ENCODE peak calls at places on chromosomes 7 and 10, in nine cellular contexts. One of them, this sample, is unnamed.

GRCh38 chr10:49164587-49165188 is 23.5 kb downstream of the TMEM273 start:
- DNase-seq in heart right ventricle: no peak
- DNase-seq in kidney epithelial cell: no peak
- DNase-seq in spleen: peak; percentile 80
- DNase-seq in AG09309: no peak
- DNase-seq in cardiac fibroblast: peak; percentile 46
- DNase-seq in thoracic aorta: no peak
- DNase-seq in body of pancreas: peak; percentile 42
- DNase-seq in IMR-90: peak; percentile 35
- DNase-seq in this sample: peak; percentile 43

GRCh38 chr7:35762781-35763180 is 38.1 kb upstream of the SEPTIN7 start:
- DNase-seq in heart right ventricle: no peak
- DNase-seq in kidney epithelial cell: no peak
- DNase-seq in spleen: no peak
- DNase-seq in AG09309: no peak
- DNase-seq in cardiac fibroblast: no peak
- DNase-seq in thoracic aorta: no peak
- DNase-seq in body of pancreas: no peak
- DNase-seq in IMR-90: peak; percentile 26
- DNase-seq in this sample: peak; percentile 89

GRCh38 chr10:34290412-34291082 is 524.5 kb downstream of the PARD3 start:
- DNase-seq in heart right ventricle: no peak
- DNase-seq in kidney epithelial cell: no peak
- DNase-seq in spleen: no peak
- DNase-seq in AG09309: no peak
- DNase-seq in cardiac fibroblast: peak; percentile 95
- DNase-seq in thoracic aorta: peak; percentile 26
- DNase-seq in body of pancreas: peak; percentile 65
- DNase-seq in IMR-90: peak; percentile 87
- DNase-seq in this sample: peak; percentile 96

GRCh38 chr10:124063736-124064135 is 29.7 kb downstream of the CHST15 start:
- DNase-seq in heart right ventricle: no peak
- DNase-seq in kidney epithelial cell: no peak
- DNase-seq in spleen: no peak
- DNase-seq in AG09309: peak; percentile 75
- DNase-seq in cardiac fibroblast: peak; percentile 62
- DNase-seq in thoracic aorta: no peak
- DNase-seq in body of pancreas: peak; percentile 48
- DNase-seq in IMR-90: peak; percentile 5
- DNase-seq in this sample: peak; percentile 88

GRCh38 chr7:142838461-142839213 is 16.2 kb upstream of the EPHB6 start:
- DNase-seq in heart right ventricle: no peak
- DNase-seq in kidney epithelial cell: no peak
- DNase-seq in spleen: no peak
- DNase-seq in AG09309: no peak
- DNase-seq in cardiac fibroblast: peak; percentile 60
- DNase-seq in thoracic aorta: no peak
- DNase-seq in body of pancreas: no peak
- DNase-seq in IMR-90: no peak
- DNase-seq in this sample: peak; percentile 11

GRCh38 chr7:47725031-47725780 is 143.3 kb upstream of the TNS3 start:
- DNase-seq in heart right ventricle: no peak
- DNase-seq in kidney epithelial cell: peak; percentile 89
- DNase-seq in spleen: no peak
- DNase-seq in AG09309: no peak
- DNase-seq in cardiac fibroblast: peak; percentile 17
- DNase-seq in thoracic aorta: no peak
- DNase-seq in body of pancreas: peak; percentile 13
- DNase-seq in IMR-90: peak; percentile 22
- DNase-seq in this sample: no peak

GRCh38 chr10:102605712-102606111 is 38.6 kb upstream of the TRIM8 start:
- DNase-seq in heart right ventricle: no peak
- DNase-seq in kidney epithelial cell: no peak
- DNase-seq in spleen: no peak
- DNase-seq in AG09309: no peak
- DNase-seq in cardiac fibroblast: no peak
- DNase-seq in thoracic aorta: no peak
- DNase-seq in body of pancreas: no peak
- DNase-seq in IMR-90: no peak
- DNase-seq in this sample: peak; percentile 30

GRCh38 chr7:46239856-46240255 is 318.8 kb upstream of the IGFBP3 start:
- DNase-seq in heart right ventricle: no peak
- DNase-seq in kidney epithelial cell: no peak
- DNase-seq in spleen: no peak
- DNase-seq in AG09309: no peak
- DNase-seq in cardiac fibroblast: peak; percentile 45
- DNase-seq in thoracic aorta: no peak
- DNase-seq in body of pancreas: no peak
- DNase-seq in IMR-90: peak; percentile 70
- DNase-seq in this sample: no peak

GRCh38 chr7:101882595-101883564 is 65.5 kb downstream of the CUX1 start:
- DNase-seq in heart right ventricle: peak; percentile 68
- DNase-seq in kidney epithelial cell: peak; percentile 98
- DNase-seq in spleen: no peak
- DNase-seq in AG09309: peak; percentile 99
- DNase-seq in cardiac fibroblast: peak; percentile 100
- DNase-seq in thoracic aorta: peak; percentile 90
- DNase-seq in body of pancreas: peak; percentile 95
- DNase-seq in IMR-90: peak; percentile 100
- DNase-seq in this sample: peak; percentile 100

GRCh38 chr10:119205926-119206602 is 1.3 kb upstream of the GRK5 start:
- DNase-seq in heart right ventricle: peak; percentile 80
- DNase-seq in kidney epithelial cell: no peak
- DNase-seq in spleen: peak; percentile 93
- DNase-seq in AG09309: no peak
- DNase-seq in cardiac fibroblast: no peak
- DNase-seq in thoracic aorta: peak; percentile 36
- DNase-seq in body of pancreas: peak; percentile 66
- DNase-seq in IMR-90: no peak
- DNase-seq in this sample: no peak

GRCh38 chr7:134625571-134625970 is 21.1 kb upstream of the BPGM start:
- DNase-seq in heart right ventricle: no peak
- DNase-seq in kidney epithelial cell: no peak
- DNase-seq in spleen: no peak
- DNase-seq in AG09309: no peak
- DNase-seq in cardiac fibroblast: peak; percentile 93
- DNase-seq in thoracic aorta: no peak
- DNase-seq in body of pancreas: no peak
- DNase-seq in IMR-90: peak; percentile 93
- DNase-seq in this sample: peak; percentile 84

GRCh38 chr10:42984761-42985325 is 92.0 kb upstream of the RET start:
- DNase-seq in heart right ventricle: no peak
- DNase-seq in kidney epithelial cell: no peak
- DNase-seq in spleen: peak; percentile 64
- DNase-seq in AG09309: no peak
- DNase-seq in cardiac fibroblast: no peak
- DNase-seq in thoracic aorta: no peak
- DNase-seq in body of pancreas: no peak
- DNase-seq in IMR-90: no peak
- DNase-seq in this sample: no peak

GRCh38 chr7:40542982-40543741 is 408.4 kb downstream of the SUGCT start:
- DNase-seq in heart right ventricle: no peak
- DNase-seq in kidney epithelial cell: no peak
- DNase-seq in spleen: no peak
- DNase-seq in AG09309: no peak
- DNase-seq in cardiac fibroblast: no peak
- DNase-seq in thoracic aorta: no peak
- DNase-seq in body of pancreas: no peak
- DNase-seq in IMR-90: peak; percentile 17
- DNase-seq in this sample: peak; percentile 70

GRCh38 chr10:77474386-77474785 is 163.2 kb downstream of the KCNMA1 start:
- DNase-seq in heart right ventricle: no peak
- DNase-seq in kidney epithelial cell: no peak
- DNase-seq in spleen: no peak
- DNase-seq in AG09309: no peak
- DNase-seq in cardiac fibroblast: no peak
- DNase-seq in thoracic aorta: no peak
- DNase-seq in body of pancreas: no peak
- DNase-seq in IMR-90: no peak
- DNase-seq in this sample: no peak

GRCh38 chr10:119198438-119198837 is 8.9 kb upstream of the GRK5 start:
- DNase-seq in heart right ventricle: no peak
- DNase-seq in kidney epithelial cell: no peak
- DNase-seq in spleen: no peak
- DNase-seq in AG09309: no peak
- DNase-seq in cardiac fibroblast: peak; percentile 36
- DNase-seq in thoracic aorta: no peak
- DNase-seq in body of pancreas: peak; percentile 36
- DNase-seq in IMR-90: no peak
- DNase-seq in this sample: peak; percentile 48

GRCh38 chr7:73572767-73573186 is 5.6 kb downstream of the TBL2 start:
- DNase-seq in heart right ventricle: no peak
- DNase-seq in kidney epithelial cell: no peak
- DNase-seq in spleen: peak; percentile 49
- DNase-seq in AG09309: no peak
- DNase-seq in cardiac fibroblast: no peak
- DNase-seq in thoracic aorta: no peak
- DNase-seq in body of pancreas: no peak
- DNase-seq in IMR-90: no peak
- DNase-seq in this sample: no peak

GRCh38 chr7:30750574-30751256 is 1.2 kb upstream of the INMT start:
- DNase-seq in heart right ventricle: peak; percentile 83
- DNase-seq in kidney epithelial cell: no peak
- DNase-seq in spleen: no peak
- DNase-seq in AG09309: peak; percentile 84
- DNase-seq in cardiac fibroblast: peak; percentile 82
- DNase-seq in thoracic aorta: no peak
- DNase-seq in body of pancreas: peak; percentile 56
- DNase-seq in IMR-90: peak; percentile 92
- DNase-seq in this sample: peak; percentile 94

GRCh38 chr10:21055339-21056135 is 158.4 kb upstream of the NEBL start:
- DNase-seq in heart right ventricle: no peak
- DNase-seq in kidney epithelial cell: no peak
- DNase-seq in spleen: no peak
- DNase-seq in AG09309: no peak
- DNase-seq in cardiac fibroblast: no peak
- DNase-seq in thoracic aorta: no peak
- DNase-seq in body of pancreas: no peak
- DNase-seq in IMR-90: no peak
- DNase-seq in this sample: no peak

GRCh38 chr7:158805414-158805813 is 23.9 kb downstream of the ESYT2 start:
- DNase-seq in heart right ventricle: no peak
- DNase-seq in kidney epithelial cell: no peak
- DNase-seq in spleen: no peak
- DNase-seq in AG09309: no peak
- DNase-seq in cardiac fibroblast: no peak
- DNase-seq in thoracic aorta: no peak
- DNase-seq in body of pancreas: no peak
- DNase-seq in IMR-90: no peak
- DNase-seq in this sample: no peak

GRCh38 chr7:100823140-100823525 is 4.2 kb downstream of the EPHB4 start:
- DNase-seq in heart right ventricle: no peak
- DNase-seq in kidney epithelial cell: no peak
- DNase-seq in spleen: no peak
- DNase-seq in AG09309: no peak
- DNase-seq in cardiac fibroblast: no peak
- DNase-seq in thoracic aorta: no peak
- DNase-seq in body of pancreas: no peak
- DNase-seq in IMR-90: no peak
- DNase-seq in this sample: no peak
- H3K4me3 ChIP-seq in heart right ventricle: no peak overlapping the region
- H3K4me3 ChIP-seq in kidney epithelial cell: no peak overlapping the region
- H3K4me3 ChIP-seq in spleen: peak overlapping the region; percentile 80
- H3K4me3 ChIP-seq in AG09309: no peak overlapping the region
- H3K4me3 ChIP-seq in cardiac fibroblast: no peak overlapping the region
- H3K4me3 ChIP-seq in thoracic aorta: no peak overlapping the region
- H3K4me3 ChIP-seq in body of pancreas: no peak overlapping the region
- H3K4me3 ChIP-seq in IMR-90: no peak overlapping the region
- H3K4me3 ChIP-seq in this sample: no peak overlapping the region

GRCh38 chr10:46541017-46541661 is 15.3 kb downstream of the GPRIN2 start:
- DNase-seq in heart right ventricle: no peak
- DNase-seq in kidney epithelial cell: no peak
- DNase-seq in spleen: peak; percentile 77
- DNase-seq in AG09309: no peak
- DNase-seq in cardiac fibroblast: no peak
- DNase-seq in thoracic aorta: no peak
- DNase-seq in body of pancreas: peak; percentile 38
- DNase-seq in IMR-90: no peak
- DNase-seq in this sample: no peak
- TF ChIP-seq CTCF in heart right ventricle: no peak
- TF ChIP-seq CTCF in kidney epithelial cell: peak; percentile 43
- TF ChIP-seq CTCF in spleen: no peak
- TF ChIP-seq CTCF in AG09309: peak; percentile 5
- TF ChIP-seq CTCF in cardiac fibroblast: no peak
- TF ChIP-seq CTCF in thoracic aorta: peak; percentile 31
- TF ChIP-seq CTCF in body of pancreas: no peak
- TF ChIP-seq CTCF in IMR-90: no peak
- TF ChIP-seq CTCF in this sample: peak; percentile 13

GRCh38 chr10:79376751-79377556 is 29.7 kb downstream of the PPIF start:
- DNase-seq in heart right ventricle: no peak
- DNase-seq in kidney epithelial cell: no peak
- DNase-seq in spleen: peak; percentile 39
- DNase-seq in AG09309: no peak
- DNase-seq in cardiac fibroblast: no peak
- DNase-seq in thoracic aorta: no peak
- DNase-seq in body of pancreas: no peak
- DNase-seq in IMR-90: no peak
- DNase-seq in this sample: no peak
- H3K4me3 ChIP-seq in heart right ventricle: no peak overlapping the region
- H3K4me3 ChIP-seq in kidney epithelial cell: no peak overlapping the region
- H3K4me3 ChIP-seq in spleen: no peak overlapping the region
- H3K4me3 ChIP-seq in AG09309: no peak overlapping the region
- H3K4me3 ChIP-seq in cardiac fibroblast: no peak overlapping the region
- H3K4me3 ChIP-seq in thoracic aorta: no peak overlapping the region
- H3K4me3 ChIP-seq in body of pancreas: no peak overlapping the region
- H3K4me3 ChIP-seq in IMR-90: no peak overlapping the region
- H3K4me3 ChIP-seq in this sample: no peak overlapping the region

GRCh38 chr10:57844387-57844998 is 423.2 kb downstream of the IPMK start:
- DNase-seq in heart right ventricle: no peak
- DNase-seq in kidney epithelial cell: peak; percentile 7
- DNase-seq in spleen: no peak
- DNase-seq in AG09309: no peak
- DNase-seq in cardiac fibroblast: no peak
- DNase-seq in thoracic aorta: no peak
- DNase-seq in body of pancreas: peak; percentile 3
- DNase-seq in IMR-90: no peak
- DNase-seq in this sample: no peak

GRCh38 chr10:57846307-57847065 is 421.2 kb downstream of the IPMK start:
- DNase-seq in heart right ventricle: no peak
- DNase-seq in kidney epithelial cell: no peak
- DNase-seq in spleen: no peak
- DNase-seq in AG09309: no peak
- DNase-seq in cardiac fibroblast: no peak
- DNase-seq in thoracic aorta: no peak
- DNase-seq in body of pancreas: no peak
- DNase-seq in IMR-90: no peak
- DNase-seq in this sample: no peak

DNA sequence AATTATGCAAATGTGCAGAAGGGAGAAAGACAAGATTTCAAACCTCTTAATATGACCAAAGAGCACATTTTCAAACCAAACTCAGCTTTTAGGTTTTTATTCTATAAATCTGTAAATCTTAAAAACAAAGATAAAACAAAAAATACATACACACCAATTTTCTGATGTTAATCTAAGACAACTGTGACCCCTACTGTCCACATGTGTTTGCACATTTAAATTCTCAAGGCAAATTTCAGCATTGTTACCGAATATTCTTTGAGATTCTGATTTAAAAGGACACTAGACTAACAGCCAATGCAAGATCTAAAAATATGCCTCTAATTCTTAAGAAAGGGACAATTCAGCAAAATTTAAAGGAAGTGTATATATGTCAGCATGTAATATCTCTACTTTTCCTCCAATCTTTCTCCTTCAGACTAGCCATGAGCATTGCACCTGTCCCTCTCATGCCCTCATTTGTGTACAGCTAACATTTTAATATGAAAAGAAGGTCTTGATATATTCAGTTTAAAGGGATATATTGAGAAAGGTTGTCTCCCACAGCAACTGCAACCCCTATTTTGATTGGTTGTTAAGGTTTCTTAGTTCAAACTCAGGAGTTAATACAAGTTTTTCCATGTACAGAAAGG is 417.9 kb downstream of the IPMK start:
- DNase-seq in heart right ventricle: no peak
- DNase-seq in kidney epithelial cell: no peak
- DNase-seq in spleen: no peak
- DNase-seq in AG09309: no peak
- DNase-seq in cardiac fibroblast: peak; percentile 52
- DNase-seq in thoracic aorta: no peak
- DNase-seq in body of pancreas: no peak
- DNase-seq in IMR-90: peak; percentile 2
- DNase-seq in this sample: peak; percentile 21
- TF ChIP-seq CTCF in heart right ventricle: peak; percentile 37
- TF ChIP-seq CTCF in kidney epithelial cell: peak; percentile 28
- TF ChIP-seq CTCF in spleen: no peak
- TF ChIP-seq CTCF in AG09309: peak; percentile 31
- TF ChIP-seq CTCF in cardiac fibroblast: peak; percentile 20
- TF ChIP-seq CTCF in thoracic aorta: no peak
- TF ChIP-seq CTCF in body of pancreas: peak; percentile 40
- TF ChIP-seq CTCF in IMR-90: peak; percentile 42
- TF ChIP-seq CTCF in this sample: peak; percentile 34